ENCODE peak calls at places on chromosomes 3 and 15, in four cellular contexts. B, P, I and D are unnamed samples.

GRCh38 chr15:65416845-65417416 is 5.8 kb downstream of the IGDCC4 start:
- DNase-seq in B (peak; percentile 65), P (no peak), I (no peak), D (no peak)

GRCh38 chr3:150454085-150454484 is 46.0 kb downstream of the TSC22D2 start:
- DNase-seq in B (no peak), P (no peak), I (no peak), D (no peak)

GRCh38 chr15:63238796-63239195 is 38.6 kb upstream of the APH1B start:
- DNase-seq in B (peak; percentile 60), P (peak; percentile 94), I (peak; percentile 35), D (peak; percentile 81)

GRCh38 chr3:157231071-157231470 is 71.1 kb upstream of the CCNL1 start:
- DNase-seq in B (peak; percentile 61), P (no peak), I (no peak), D (no peak)

GRCh38 chr3:132593950-132594328 is 3.1 kb upstream of the ACKR4 start:
- DNase-seq in B (peak; percentile 68), P (peak; percentile 90), I (no peak), D (no peak)

GRCh38 chr3:127420825-127421224 is 133.0 kb upstream of the PRR20G start:
- DNase-seq in B (no peak), P (no peak), I (no peak), D (no peak)

GRCh38 chr15:41490355-41490754 is 3.3 kb upstream of the ITPKA start:
- DNase-seq in B (peak; percentile 96), P (peak; percentile 95), I (peak; percentile 54), D (peak; percentile 85)

GRCh38 chr3:193680220-193680619 is 87.2 kb downstream of the OPA1 start:
- DNase-seq in B (no peak), P (no peak), I (no peak), D (no peak)

GRCh38 chr3:161449784-161450183 is 46.8 kb upstream of the OTOL1 start:
- DNase-seq in B (no peak), P (no peak), I (no peak), D (no peak)

GRCh38 chr3:52123106-52123708 is 31.0 kb downstream of the POC1A start:
- DNase-seq in B (peak; percentile 69), P (peak; percentile 85), I (peak; percentile 31), D (peak; percentile 80)

GRCh38 chr3:40317061-40317676 is 7.7 kb downstream of the EIF1B start:
- DNase-seq in B (peak; percentile 66), P (peak; percentile 75), I (peak; percentile 29), D (peak; percentile 77)

GRCh38 chr3:126345641-126346460 is 11.4 kb downstream of the KLF15 start:
- DNase-seq in B (no peak), P (no peak), I (no peak), D (no peak)

GRCh38 chr3:44439499-44440295 is 37.8 kb downstream of the ZNF445 start:
- DNase-seq in B (peak; percentile 60), P (no peak), I (peak; percentile 84), D (peak; percentile 92)

GRCh38 chr15:57923750-57924149 is 141.8 kb downstream of the ALDH1A2 start:
- DNase-seq in B (no peak), P (no peak), I (no peak), D (no peak)

GRCh38 chr3:69204315-69204957 is 82.0 kb upstream of the LMOD3 start:
- DNase-seq in B (no peak), P (peak; percentile 88), I (no peak), D (peak; percentile 51)

GRCh38 chr3:12440927-12441326 is 43.4 kb upstream of the TSEN2 start:
- DNase-seq in B (peak; percentile 86), P (no peak), I (no peak), D (no peak)

GRCh38 chr3:66407281-66408218 is 93.3 kb downstream of the LRIG1 start:
- DNase-seq in B (peak; percentile 53), P (peak; percentile 59), I (no peak), D (peak; percentile 70)

GRCh38 chr3:72887723-72888545 is at the start of gene GXYLT2:
- DNase-seq in B (peak; percentile 80), P (peak; percentile 72), I (no peak), D (peak; percentile 50)

GRCh38 chr15:91067026-91067425 is 33.0 kb upstream of the SV2B start:
- DNase-seq in B (no peak), P (peak; percentile 94), I (no peak), D (no peak)

GRCh38 chr3:115834068-115834467 is 210.8 kb downstream of the GAP43 start:
- DNase-seq in B (peak; percentile 90), P (peak; percentile 56), I (no peak), D (no peak)

GRCh38 chr3:7520059-7520458 is 659.1 kb downstream of the GRM7 start:
- DNase-seq in B (no peak), P (no peak), I (no peak), D (no peak)

DNA sequence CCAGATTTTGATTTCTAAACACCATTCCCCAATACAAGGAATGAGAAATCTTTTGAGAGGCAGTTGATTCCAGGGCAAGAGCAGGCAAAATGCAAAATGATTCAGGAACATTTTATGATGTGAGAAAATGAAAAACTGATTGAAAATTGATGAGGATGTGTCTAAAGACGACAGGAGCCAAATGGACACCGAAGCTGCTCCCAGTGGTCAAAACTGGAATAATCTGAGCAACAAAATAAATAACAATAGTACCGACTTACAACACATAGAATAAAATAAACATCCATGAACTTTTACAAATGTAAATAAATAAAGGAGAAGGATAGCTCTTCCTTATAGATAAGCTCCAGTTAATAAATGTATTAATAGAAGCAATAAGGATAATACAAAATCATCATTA is 186.8 kb downstream of the OCA2 start:
- DNase-seq in B (no peak), P (no peak), I (no peak), D (no peak)
- TF ChIP-seq CTCF in B (no peak), P (no peak), I (no peak), D (no peak)

DNA sequence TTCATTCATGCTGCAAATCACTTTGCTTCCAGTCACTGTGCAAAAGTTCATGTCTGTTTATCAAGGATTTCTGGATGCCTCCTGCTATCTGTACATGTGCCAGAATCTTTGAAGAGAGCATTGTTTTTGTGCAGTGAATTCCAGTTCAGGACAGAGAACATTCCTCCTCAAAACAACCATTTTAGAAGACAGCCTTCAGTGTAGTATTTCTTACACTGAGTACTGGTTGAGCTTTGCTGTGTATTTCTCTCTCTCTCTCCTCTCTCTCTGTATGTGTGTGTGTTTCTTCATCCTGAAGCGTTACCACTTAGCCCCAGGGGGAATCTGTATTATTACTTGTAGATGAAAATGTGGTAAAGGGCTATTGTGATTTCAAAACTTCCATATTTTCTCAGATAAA is 123.8 kb upstream of the CHL1 start:
- DNase-seq in B (peak; percentile 37), P (no peak), I (no peak), D (no peak)
- H3K4me3 ChIP-seq in B (no peak overlapping the region), P (no peak overlapping the region), I (no peak overlapping the region), D (no peak overlapping the region)

GRCh38 chr3:111691293-111691909 is 96.3 kb upstream of the ZBED2 start:
- DNase-seq in B (peak; percentile 60), P (peak; percentile 69), I (no peak), D (peak; percentile 31)
- TF ChIP-seq CTCF in B (peak; percentile 53), P (peak; percentile 59), I (peak; percentile 45), D (no peak)

DNA sequence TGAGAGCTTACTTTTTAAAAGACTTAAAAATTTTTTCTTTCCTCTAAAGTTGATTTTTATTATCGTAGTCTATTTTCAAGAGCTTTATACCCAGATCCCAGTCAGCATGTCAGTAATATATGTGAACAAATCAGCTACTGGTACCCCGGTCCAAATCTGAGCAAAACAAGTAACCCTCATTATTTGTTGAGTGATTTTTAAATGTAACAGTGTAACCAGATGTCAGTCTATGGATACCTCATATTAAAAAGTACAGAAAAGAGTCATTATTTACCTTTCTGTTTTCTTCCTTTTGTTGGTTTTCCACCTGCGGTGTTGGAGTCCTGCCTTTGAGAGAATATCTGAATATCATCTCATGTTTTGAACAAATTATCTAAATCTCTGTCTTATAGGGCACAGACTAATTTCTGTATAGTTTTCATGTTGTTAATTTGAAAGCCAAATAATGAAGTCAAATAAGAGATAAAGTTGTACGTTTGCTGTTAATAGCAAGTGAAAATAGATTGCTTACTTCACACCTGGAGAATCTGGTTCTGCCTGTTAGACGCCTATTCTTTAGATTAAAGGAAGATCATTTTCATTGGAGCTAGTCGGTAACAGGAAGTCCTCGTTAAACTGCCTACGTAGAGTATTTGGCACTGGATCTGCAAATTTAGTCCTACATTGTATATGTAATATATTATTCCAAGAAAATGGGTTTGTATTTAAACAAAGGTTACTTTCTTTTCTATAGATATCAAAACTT is at the start of gene STX19:
- DNase-seq in B (no peak), P (peak; percentile 92), I (no peak), D (no peak)
- H3K4me3 ChIP-seq in B (no peak within 1 kb of the TSS), P (peak within 1 kb of the TSS; percentile 77), I (no peak within 1 kb of the TSS), D (no peak within 1 kb of the TSS)

GRCh38 chr3:9806688-9807589 is 3.1 kb upstream of the TTLL3 start:
- DNase-seq in B (no peak), P (no peak), I (no peak), D (no peak)

GRCh38 chr3:9807981-9808344 is 2.1 kb upstream of the TTLL3 start:
- DNase-seq in B (no peak), P (no peak), I (no peak), D (no peak)

GRCh38 chr3:9809615-9810356 is at the start of gene TTLL3:
- DNase-seq in B (peak; percentile 50), P (peak; percentile 38), I (no peak), D (peak; percentile 72)

GRCh38 chr3:9809239-9809614 is 835 bp upstream of the TTLL3 start:
- DNase-seq in B (no peak), P (no peak), I (no peak), D (peak; percentile 37)

GRCh38 chr3:9808345-9809037 is 1.6 kb upstream of the TTLL3 start:
- DNase-seq in B (no peak), P (peak; percentile 57), I (no peak), D (peak; percentile 72)
- TF ChIP-seq CTCF in B (peak; percentile 44), P (peak; percentile 33), I (peak; percentile 44), D (peak; percentile 16)